ENCODE peak calls at places on chromosome 14, in eight cellular contexts. One of them, this sample, is unnamed.
A peak's percentile ranks its signal among the peaks of the same experiment; 100 is the strongest.

GRCh38 chr14:33210304-33210703 is 271.6 kb downstream of the NPAS3 start:
- DNase-seq in GM13976: no peak
- DNase-seq in sigmoid colon: no peak
- DNase-seq in MM.1S: peak; percentile 7
- DNase-seq in mesothelial cell of epicardium: peak; percentile 61
- DNase-seq in body of pancreas: no peak
- DNase-seq in A549: no peak
- DNase-seq in fibroblast of pulmonary artery: peak; percentile 45
- DNase-seq in this sample: peak; percentile 41

GRCh38 chr14:104604461-104605449 is at the start of gene TMEM179:
- DNase-seq in sigmoid colon: peak; percentile 35
- DNase-seq in A549: no peak
- DNase-seq in fibroblast of pulmonary artery: peak; percentile 10
- DNase-seq in GM13976: peak; percentile 60
- DNase-seq in body of pancreas: no peak
- DNase-seq in MM.1S: no peak
- DNase-seq in mesothelial cell of epicardium: peak; percentile 82
- DNase-seq in this sample: peak; percentile 10

GRCh38 chr14:23147676-23148075 is 28.6 kb upstream of the CEBPE start:
- DNase-seq in sigmoid colon: no peak
- DNase-seq in mesothelial cell of epicardium: no peak
- DNase-seq in MM.1S: no peak
- DNase-seq in body of pancreas: peak; percentile 38
- DNase-seq in A549: peak; percentile 48
- DNase-seq in fibroblast of pulmonary artery: peak; percentile 81
- DNase-seq in GM13976: no peak
- DNase-seq in this sample: peak; percentile 31

GRCh38 chr14:68719634-68720384 is 73.1 kb downstream of the ZFP36L1 start:
- DNase-seq in mesothelial cell of epicardium: no peak
- DNase-seq in A549: no peak
- DNase-seq in sigmoid colon: no peak
- DNase-seq in MM.1S: peak; percentile 8
- DNase-seq in GM13976: no peak
- DNase-seq in body of pancreas: no peak
- DNase-seq in fibroblast of pulmonary artery: no peak
- DNase-seq in this sample: no peak

GRCh38 chr14:21965042-21965441 is 291.4 kb upstream of the OR4E1 start:
- DNase-seq in mesothelial cell of epicardium: no peak
- DNase-seq in GM13976: no peak
- DNase-seq in A549: no peak
- DNase-seq in MM.1S: no peak
- DNase-seq in fibroblast of pulmonary artery: no peak
- DNase-seq in sigmoid colon: no peak
- DNase-seq in body of pancreas: no peak
- DNase-seq in this sample: no peak

GRCh38 chr14:21039585-21040369 is 2.4 kb upstream of the RNASE7 start:
- DNase-seq in fibroblast of pulmonary artery: peak; percentile 86
- DNase-seq in GM13976: peak; percentile 53
- DNase-seq in mesothelial cell of epicardium: peak; percentile 45
- DNase-seq in MM.1S: peak; percentile 27
- DNase-seq in sigmoid colon: peak; percentile 81
- DNase-seq in body of pancreas: peak; percentile 69
- DNase-seq in A549: peak; percentile 63
- DNase-seq in this sample: peak; percentile 73

GRCh38 chr14:77316872-77317271 is 3.8 kb downstream of the POMT2 start:
- DNase-seq in MM.1S: no peak
- DNase-seq in GM13976: no peak
- DNase-seq in mesothelial cell of epicardium: no peak
- DNase-seq in body of pancreas: no peak
- DNase-seq in A549: no peak
- DNase-seq in fibroblast of pulmonary artery: no peak
- DNase-seq in sigmoid colon: peak; percentile 46
- DNase-seq in this sample: no peak

GRCh38 chr14:88129306-88130056 is 124.5 kb downstream of the GPR65 start:
- DNase-seq in GM13976: peak; percentile 16
- DNase-seq in mesothelial cell of epicardium: no peak
- DNase-seq in A549: peak; percentile 32
- DNase-seq in fibroblast of pulmonary artery: peak; percentile 93
- DNase-seq in body of pancreas: no peak
- DNase-seq in MM.1S: no peak
- DNase-seq in sigmoid colon: no peak
- DNase-seq in this sample: peak; percentile 90

GRCh38 chr14:68709007-68709406 is 83.9 kb downstream of the ZFP36L1 start:
- DNase-seq in fibroblast of pulmonary artery: no peak
- DNase-seq in GM13976: no peak
- DNase-seq in mesothelial cell of epicardium: no peak
- DNase-seq in body of pancreas: peak; percentile 36
- DNase-seq in sigmoid colon: no peak
- DNase-seq in A549: no peak
- DNase-seq in MM.1S: no peak
- DNase-seq in this sample: no peak

GRCh38 chr14:25411933-25412757 is 362.2 kb upstream of the STXBP6 start:
- DNase-seq in mesothelial cell of epicardium: no peak
- DNase-seq in MM.1S: peak; percentile 10
- DNase-seq in body of pancreas: no peak
- DNase-seq in A549: peak; percentile 5
- DNase-seq in fibroblast of pulmonary artery: peak; percentile 16
- DNase-seq in GM13976: no peak
- DNase-seq in sigmoid colon: peak; percentile 69
- DNase-seq in this sample: peak; percentile 13

GRCh38 chr14:89351364-89351957 is 65.6 kb downstream of the FOXN3 start:
- DNase-seq in sigmoid colon: no peak
- DNase-seq in GM13976: peak; percentile 61
- DNase-seq in fibroblast of pulmonary artery: peak; percentile 55
- DNase-seq in MM.1S: no peak
- DNase-seq in mesothelial cell of epicardium: no peak
- DNase-seq in A549: peak; percentile 29
- DNase-seq in body of pancreas: peak; percentile 70
- DNase-seq in this sample: peak; percentile 50

GRCh38 chr14:73879027-73879426 is 7.6 kb upstream of the ZNF410 start:
- DNase-seq in MM.1S: no peak
- DNase-seq in fibroblast of pulmonary artery: no peak
- DNase-seq in sigmoid colon: no peak
- DNase-seq in A549: no peak
- DNase-seq in mesothelial cell of epicardium: no peak
- DNase-seq in body of pancreas: no peak
- DNase-seq in GM13976: no peak
- DNase-seq in this sample: no peak

GRCh38 chr14:24037658-24038037 is 14.2 kb upstream of the CARMIL3 start:
- DNase-seq in sigmoid colon: no peak
- DNase-seq in body of pancreas: peak; percentile 52
- DNase-seq in mesothelial cell of epicardium: no peak
- DNase-seq in GM13976: peak; percentile 17
- DNase-seq in A549: no peak
- DNase-seq in fibroblast of pulmonary artery: no peak
- DNase-seq in MM.1S: no peak
- DNase-seq in this sample: no peak

GRCh38 chr14:35988550-35988949 is 162.4 kb downstream of the BRMS1L start:
- DNase-seq in body of pancreas: no peak
- DNase-seq in mesothelial cell of epicardium: no peak
- DNase-seq in GM13976: no peak
- DNase-seq in fibroblast of pulmonary artery: no peak
- DNase-seq in sigmoid colon: no peak
- DNase-seq in A549: no peak
- DNase-seq in MM.1S: no peak
- DNase-seq in this sample: no peak

DNA sequence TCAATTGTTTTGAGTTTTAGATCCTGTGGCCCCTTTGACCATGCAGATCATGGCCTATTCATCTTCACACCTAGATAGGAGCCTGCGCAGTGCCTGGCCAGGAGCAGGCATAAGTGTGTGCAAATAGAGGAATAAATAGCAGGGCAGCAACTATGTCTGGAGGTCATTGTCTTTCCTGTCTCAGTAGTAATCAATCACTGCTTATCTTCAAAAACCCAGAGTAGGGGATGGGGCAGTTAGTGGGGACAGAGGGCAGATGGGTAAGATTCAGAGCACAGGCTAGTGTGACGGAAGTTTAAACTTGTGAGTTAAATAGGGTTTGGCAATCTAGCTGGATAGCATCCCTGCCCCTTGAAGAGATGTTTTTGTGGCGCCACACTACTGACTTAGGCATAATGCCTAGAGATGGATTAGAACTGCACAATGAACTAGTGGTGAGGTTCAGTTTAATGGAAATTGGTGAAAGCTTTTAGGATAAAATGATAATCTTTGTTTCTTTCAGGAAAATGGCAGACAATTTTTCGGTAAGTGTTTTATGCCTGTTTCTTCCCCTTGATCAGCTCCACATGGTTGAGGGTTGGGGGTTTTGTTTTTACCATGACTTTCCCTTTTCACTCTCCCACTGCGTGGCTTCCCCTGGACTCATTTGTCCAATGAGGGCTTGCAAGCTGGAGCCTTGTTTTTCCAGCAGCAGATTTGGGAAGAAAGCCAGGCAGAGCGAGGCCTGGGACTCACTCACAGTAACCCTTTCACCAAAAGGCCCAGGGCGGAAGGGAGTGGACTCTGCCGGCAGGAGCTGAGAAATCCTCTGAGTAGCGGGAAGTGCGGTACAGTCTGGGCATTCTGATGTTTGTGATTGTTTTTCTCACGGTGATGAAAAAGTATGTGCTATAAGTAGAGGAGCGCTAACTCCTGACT is 8.1 kb downstream of the LGALS3 start:
- DNase-seq in fibroblast of pulmonary artery: peak; percentile 95
- DNase-seq in sigmoid colon: peak; percentile 91
- DNase-seq in GM13976: no peak
- DNase-seq in MM.1S: no peak
- DNase-seq in body of pancreas: peak; percentile 37
- DNase-seq in A549: no peak
- DNase-seq in mesothelial cell of epicardium: no peak
- DNase-seq in this sample: peak; percentile 93
- TF ChIP-seq CTCF in fibroblast of pulmonary artery: peak; percentile 39
- TF ChIP-seq CTCF in sigmoid colon: no peak
- TF ChIP-seq CTCF in GM13976: no peak
- TF ChIP-seq CTCF in MM.1S: no peak
- TF ChIP-seq CTCF in body of pancreas: no peak
- TF ChIP-seq CTCF in A549: no peak
- TF ChIP-seq CTCF in mesothelial cell of epicardium: no peak
- TF ChIP-seq CTCF in this sample: peak; percentile 45

GRCh38 chr14:102239231-102239630 is 65.7 kb downstream of the MOK start:
- DNase-seq in sigmoid colon: no peak
- DNase-seq in GM13976: no peak
- DNase-seq in fibroblast of pulmonary artery: no peak
- DNase-seq in body of pancreas: no peak
- DNase-seq in A549: no peak
- DNase-seq in MM.1S: no peak
- DNase-seq in mesothelial cell of epicardium: no peak
- DNase-seq in this sample: no peak

GRCh38 chr14:102238766-102239165 is 66.2 kb downstream of the MOK start:
- DNase-seq in MM.1S: no peak
- DNase-seq in sigmoid colon: no peak
- DNase-seq in body of pancreas: no peak
- DNase-seq in fibroblast of pulmonary artery: no peak
- DNase-seq in mesothelial cell of epicardium: no peak
- DNase-seq in GM13976: no peak
- DNase-seq in A549: no peak
- DNase-seq in this sample: no peak

GRCh38 chr14:102238131-102238530 is 66.8 kb downstream of the MOK start:
- DNase-seq in body of pancreas: no peak
- DNase-seq in GM13976: no peak
- DNase-seq in MM.1S: no peak
- DNase-seq in mesothelial cell of epicardium: no peak
- DNase-seq in A549: no peak
- DNase-seq in sigmoid colon: no peak
- DNase-seq in fibroblast of pulmonary artery: no peak
- DNase-seq in this sample: no peak

GRCh38 chr14:102246071-102246470 is 58.9 kb downstream of the MOK start:
- DNase-seq in GM13976: no peak
- DNase-seq in body of pancreas: no peak
- DNase-seq in A549: no peak
- DNase-seq in sigmoid colon: no peak
- DNase-seq in mesothelial cell of epicardium: no peak
- DNase-seq in MM.1S: no peak
- DNase-seq in fibroblast of pulmonary artery: no peak
- DNase-seq in this sample: no peak

DNA sequence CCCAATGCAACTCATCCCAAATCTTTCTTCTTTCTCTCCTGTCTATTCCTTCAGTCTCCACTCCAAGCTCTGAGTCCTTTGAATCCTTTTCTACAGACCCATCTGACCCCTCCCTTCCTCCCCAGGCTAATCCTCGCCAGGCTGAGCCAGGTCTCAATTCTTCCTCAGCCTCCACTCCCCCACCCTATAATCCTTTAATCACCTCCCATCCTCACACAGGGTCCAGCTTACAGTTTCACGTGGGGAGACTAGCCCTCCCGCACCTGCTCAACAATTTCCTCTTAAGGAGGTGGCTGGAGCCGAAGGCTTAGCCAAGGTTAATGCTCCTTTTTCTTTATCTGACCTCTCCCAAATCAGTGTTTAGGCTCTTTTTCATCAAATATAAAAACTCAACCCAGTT is 63.8 kb downstream of the MOK start:
- DNase-seq in fibroblast of pulmonary artery: no peak
- DNase-seq in body of pancreas: no peak
- DNase-seq in A549: no peak
- DNase-seq in GM13976: no peak
- DNase-seq in MM.1S: no peak
- DNase-seq in mesothelial cell of epicardium: no peak
- DNase-seq in sigmoid colon: no peak
- DNase-seq in this sample: no peak
- TF ChIP-seq CTCF in fibroblast of pulmonary artery: no peak
- TF ChIP-seq CTCF in body of pancreas: no peak
- TF ChIP-seq CTCF in A549: no peak
- TF ChIP-seq CTCF in GM13976: no peak
- TF ChIP-seq CTCF in MM.1S: no peak
- TF ChIP-seq CTCF in mesothelial cell of epicardium: no peak
- TF ChIP-seq CTCF in sigmoid colon: no peak
- TF ChIP-seq CTCF in this sample: no peak

GRCh38 chr14:31505411-31505810 is 17.6 kb upstream of the GPR33 start:
- DNase-seq in GM13976: no peak
- DNase-seq in mesothelial cell of epicardium: no peak
- DNase-seq in A549: no peak
- DNase-seq in MM.1S: no peak
- DNase-seq in body of pancreas: no peak
- DNase-seq in sigmoid colon: no peak
- DNase-seq in fibroblast of pulmonary artery: peak; percentile 74
- DNase-seq in this sample: peak; percentile 78

GRCh38 chr14:31508140-31508539 is 20.3 kb upstream of the GPR33 start:
- DNase-seq in mesothelial cell of epicardium: no peak
- DNase-seq in fibroblast of pulmonary artery: no peak
- DNase-seq in GM13976: no peak
- DNase-seq in sigmoid colon: no peak
- DNase-seq in A549: no peak
- DNase-seq in body of pancreas: no peak
- DNase-seq in MM.1S: no peak
- DNase-seq in this sample: no peak

GRCh38 chr14:31510855-31511254 is 23.0 kb upstream of the GPR33 start:
- DNase-seq in GM13976: no peak
- DNase-seq in body of pancreas: no peak
- DNase-seq in sigmoid colon: no peak
- DNase-seq in A549: no peak
- DNase-seq in fibroblast of pulmonary artery: no peak
- DNase-seq in mesothelial cell of epicardium: no peak
- DNase-seq in MM.1S: no peak
- DNase-seq in this sample: no peak

GRCh38 chr14:31510222-31510621 is 22.4 kb upstream of the GPR33 start:
- DNase-seq in fibroblast of pulmonary artery: peak; percentile 33
- DNase-seq in A549: peak; percentile 16
- DNase-seq in MM.1S: peak; percentile 7
- DNase-seq in mesothelial cell of epicardium: no peak
- DNase-seq in sigmoid colon: no peak
- DNase-seq in body of pancreas: no peak
- DNase-seq in GM13976: peak; percentile 36
- DNase-seq in this sample: peak; percentile 32
- TF ChIP-seq CTCF in fibroblast of pulmonary artery: peak; percentile 41
- TF ChIP-seq CTCF in A549: peak; percentile 77
- TF ChIP-seq CTCF in MM.1S: peak; percentile 41
- TF ChIP-seq CTCF in mesothelial cell of epicardium: peak; percentile 96
- TF ChIP-seq CTCF in sigmoid colon: peak; percentile 49
- TF ChIP-seq CTCF in body of pancreas: peak; percentile 59
- TF ChIP-seq CTCF in GM13976: no peak
- TF ChIP-seq CTCF in this sample: no peak

GRCh38 chr14:95886366-95886765 is 9.7 kb downstream of the TUNAR start:
- DNase-seq in MM.1S: no peak
- DNase-seq in A549: no peak
- DNase-seq in fibroblast of pulmonary artery: no peak
- DNase-seq in mesothelial cell of epicardium: no peak
- DNase-seq in GM13976: no peak
- DNase-seq in body of pancreas: peak; percentile 13
- DNase-seq in sigmoid colon: no peak
- DNase-seq in this sample: no peak
- TF ChIP-seq CTCF in MM.1S: no peak
- TF ChIP-seq CTCF in A549: no peak
- TF ChIP-seq CTCF in fibroblast of pulmonary artery: no peak
- TF ChIP-seq CTCF in mesothelial cell of epicardium: no peak
- TF ChIP-seq CTCF in GM13976: no peak
- TF ChIP-seq CTCF in body of pancreas: no peak
- TF ChIP-seq CTCF in sigmoid colon: no peak
- TF ChIP-seq CTCF in this sample: no peak